ENCODE peak calls at places on chromosome 19, in eight cellular contexts. H, T, F, G, U, P, Y and R are unnamed samples. For H3K4me1, the result is how much of the 10 kb centered on the place peaks cover.

GRCh38 chr19:58476498-58477015 is 405 bp downstream of the ZNF446 start:
- DNase-seq in H (peak), P (peak), U (no peak), F (no peak), T (no peak), Y (peak), G (peak), R (peak)

GRCh38 chr19:37931941-37932655 is 25.1 kb downstream of the SIPA1L3 start:
- DNase-seq in H (peak), Y (peak), T (peak), P (peak), F (peak), U (peak), G (peak), R (peak)

GRCh38 chr19:17209126-17210036 is 5.8 kb upstream of the USE1 start:
- DNase-seq in Y (no peak), H (peak), U (peak), P (peak), G (peak), T (peak), F (peak), R (no peak)

GRCh38 chr19:56086671-56087430 is 34.2 kb downstream of the ZNF787 start:
- DNase-seq in T (no peak), P (no peak), Y (no peak), F (no peak), H (no peak), G (no peak), U (no peak), R (no peak)

GRCh38 chr19:29259867-29260281 is 46.9 kb upstream of the UQCRFS1 start:
- DNase-seq in H (no peak), G (no peak), T (no peak), P (no peak), U (no peak), F (no peak), Y (no peak), R (no peak)

GRCh38 chr19:45800009-45800553 is 7.4 kb upstream of the DMWD start:
- DNase-seq in T (no peak), F (no peak), P (peak), Y (peak), G (peak), H (peak), U (no peak), R (peak)

GRCh38 chr19:15640904-15641597 is 354 bp downstream of the CYP4F3 start:
- DNase-seq in Y (no peak), F (no peak), H (peak), P (no peak), T (no peak), U (no peak), G (no peak), R (no peak)

GRCh38 chr19:45876411-45877197 is 9.3 kb downstream of the IRF2BP1 start:
- DNase-seq in F (no peak), H (peak), G (peak), U (peak), T (no peak), Y (peak), P (peak), R (peak)

GRCh38 chr19:48933382-48933932 is at the start of gene DHDH:
- DNase-seq in G (peak), H (peak), U (peak), T (peak), P (peak), Y (peak), F (peak), R (peak)

GRCh38 chr19:45505151-45505995 is 1.9 kb upstream of the VASP start:
- DNase-seq in F (no peak), U (no peak), G (peak), P (peak), Y (peak), T (no peak), H (peak), R (peak)

GRCh38 chr19:58007285-58007684 is 4.7 kb upstream of the ZNF606 start:
- DNase-seq in H (no peak), F (no peak), U (no peak), G (no peak), P (no peak), T (no peak), Y (no peak), R (no peak)

GRCh38 chr19:18768997-18769891 is 21.9 kb downstream of the COMP start:
- DNase-seq in U (no peak), P (no peak), Y (no peak), T (no peak), F (no peak), H (no peak), G (no peak), R (no peak)

GRCh38 chr19:16608290-16608704 is 19.7 kb downstream of the MED26 start:
- DNase-seq in T (no peak), U (no peak), H (peak), Y (peak), F (peak), P (peak), G (peak), R (peak)

GRCh38 chr19:42313096-42313839 is at the start of gene TMEM145:
- DNase-seq in U (peak), G (peak), P (peak), Y (peak), H (peak), T (peak), F (no peak), R (peak)

GRCh38 chr19:55493052-55493649 is 4.9 kb downstream of the SSC5D start:
- DNase-seq in Y (peak), U (no peak), G (no peak), T (no peak), H (peak), F (no peak), P (peak), R (no peak)

GRCh38 chr19:2192862-2193261 is 29.1 kb downstream of the DOT1L start:
- DNase-seq in H (no peak), Y (no peak), F (no peak), G (no peak), T (no peak), U (no peak), P (no peak), R (no peak)

GRCh38 chr19:52734893-52735661 is at the start of gene ZNF611:
- DNase-seq in P (peak), U (peak), Y (peak), T (peak), F (peak), H (peak), G (peak), R (peak)
- H3K4me1 ChIP-seq in P (under half), U (under half), Y (under half), T (under half), F (under half), H (under half), G (under half), R (under half)

GRCh38 chr19:31104451-31104850 is 244.8 kb downstream of the TSHZ3 start:
- DNase-seq in U (no peak), G (no peak), T (no peak), Y (no peak), F (no peak), P (no peak), H (no peak), R (no peak)

GRCh38 chr19:31103228-31103627 is 246.0 kb downstream of the TSHZ3 start:
- DNase-seq in G (no peak), U (no peak), T (no peak), P (no peak), Y (no peak), F (no peak), H (no peak), R (no peak)

GRCh38 chr19:31102674-31103073 is 246.6 kb downstream of the TSHZ3 start:
- DNase-seq in T (no peak), P (no peak), G (no peak), H (no peak), Y (no peak), U (no peak), F (no peak), R (no peak)

GRCh38 chr19:31099470-31100190 is 249.6 kb downstream of the TSHZ3 start:
- DNase-seq in T (no peak), H (peak), F (peak), U (peak), Y (no peak), P (no peak), G (no peak), R (peak)

DNA sequence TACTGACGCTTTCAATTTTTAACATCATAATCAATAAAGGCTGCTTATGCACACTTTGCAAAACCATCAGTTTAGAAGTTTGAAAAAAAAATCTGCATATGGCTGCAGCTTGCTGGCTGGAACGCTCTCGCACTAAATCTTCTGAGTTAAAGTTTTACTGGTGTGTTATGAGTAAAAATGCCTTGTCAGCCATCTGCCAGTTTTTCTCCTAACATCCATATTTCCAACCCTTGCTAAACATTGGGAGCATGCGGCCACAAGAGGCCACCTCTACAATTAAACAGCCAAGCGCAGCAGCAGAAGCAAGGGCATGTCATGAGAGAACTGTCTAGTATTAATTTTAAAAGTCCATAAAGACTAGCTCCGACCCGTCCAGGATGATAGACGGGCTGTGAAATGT is 248.3 kb downstream of the TSHZ3 start:
- DNase-seq in P (no peak), F (no peak), T (no peak), G (no peak), H (no peak), Y (no peak), U (no peak), R (no peak)
- H3K9ac ChIP-seq in P (no peak), F (no peak), T (no peak), G (no peak), H (no peak), Y (no peak), U (no peak), R (no peak)

GRCh38 chr19:7908078-7908699 is 4.5 kb downstream of the MAP2K7 start:
- DNase-seq in Y (no peak), T (no peak), P (no peak), U (no peak), H (no peak), F (no peak), G (no peak), R (no peak)
- H3K4me1 ChIP-seq in Y (under half), T (under half), P (under half), U (under half), H (under half), F (under half), G (under half), R (under half)

GRCh38 chr19:33905473-33905936 is 108.8 kb downstream of the KCTD15 start:
- DNase-seq in T (peak), H (no peak), G (no peak), F (peak), P (peak), U (peak), Y (no peak), R (no peak)

GRCh38 chr19:33905937-33906577 is 109.4 kb downstream of the KCTD15 start:
- DNase-seq in U (peak), Y (no peak), H (peak), F (peak), T (peak), P (peak), G (no peak), R (peak)

GRCh38 chr19:33903489-33903850 is 106.8 kb downstream of the KCTD15 start:
- DNase-seq in P (no peak), Y (no peak), T (no peak), F (no peak), H (no peak), G (no peak), U (no peak), R (no peak)

GRCh38 chr19:33904681-33905080 is 108.0 kb downstream of the KCTD15 start:
- DNase-seq in U (peak), H (peak), G (no peak), T (peak), Y (peak), F (peak), P (peak), R (no peak)

GRCh38 chr19:33906578-33907335 is 110.1 kb downstream of the KCTD15 start:
- DNase-seq in Y (peak), H (peak), P (peak), G (peak), U (peak), F (no peak), T (peak), R (no peak)
- H3K9ac ChIP-seq in Y (no peak), H (no peak), P (no peak), G (no peak), U (no peak), F (no peak), T (peak), R (no peak)

DNA sequence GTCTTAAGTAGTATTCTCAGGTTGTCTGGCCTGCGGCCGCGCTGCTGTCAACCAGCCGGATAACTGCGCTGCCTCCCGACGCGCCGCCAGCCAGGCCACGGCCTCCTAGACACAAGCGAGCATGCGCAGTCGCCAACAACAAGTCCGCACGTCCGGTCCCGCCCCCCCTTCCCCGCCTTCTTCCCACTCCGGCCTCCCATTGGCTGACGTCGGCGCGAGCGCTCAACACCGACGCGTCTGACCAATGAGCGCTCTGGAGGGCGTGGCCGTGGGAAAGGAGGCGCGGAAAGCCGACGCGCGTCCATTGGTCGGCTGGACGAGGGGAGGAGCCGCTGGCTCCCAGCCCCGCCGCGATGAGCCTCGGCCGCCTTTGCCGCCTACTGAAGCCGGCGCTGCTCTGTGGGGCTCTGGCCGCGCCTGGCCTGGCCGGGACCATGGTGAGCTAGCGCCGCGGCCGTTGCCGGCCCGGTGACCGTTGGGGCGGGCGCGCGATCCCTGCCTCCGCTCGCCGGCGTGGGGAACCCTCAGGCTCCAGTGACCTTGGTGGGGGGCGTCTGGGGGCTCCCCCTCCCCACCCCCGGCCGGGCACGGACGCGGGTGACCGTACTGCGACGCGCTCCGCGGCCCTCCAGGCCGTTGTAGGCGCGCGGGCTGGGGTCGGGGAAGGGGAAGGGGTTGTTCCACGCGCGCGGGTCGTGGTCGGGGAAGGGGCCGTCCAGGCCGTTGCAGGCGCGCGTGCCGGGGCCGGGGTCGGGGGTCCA is at the start of gene GPX4:
- DNase-seq in U (peak), Y (peak), H (peak), P (peak), F (peak), G (peak), T (peak), R (peak)
- H3K4me1 ChIP-seq in U (under half), Y (under half), H (under half), P (under half), F (under half), G (under half), T (under half), R (under half)

GRCh38 chr19:54421169-54421516 is 5.9 kb downstream of the TTYH1 start:
- DNase-seq in P (no peak), Y (no peak), G (no peak), H (no peak), U (no peak), T (no peak), F (no peak), R (no peak)
- H3K9ac ChIP-seq in P (no peak), Y (no peak), G (no peak), H (no peak), U (no peak), T (peak), F (no peak), R (no peak)